ENCODE peak calls at places on chromosomes 7 and 10, in eight cellular contexts. G is AG10803; A is CD8-positive, alpha-beta T cell; U is mesenteric fat pad; Y is SW480; H is ACHN; Z is posterior cingulate gyrus; C is COR-L47. X is an unnamed sample.

GRCh38 chr7:128059143-128059975 is 28.1 kb upstream of the LRRC4 start:
- DNase-seq in G (peak), A (no peak), U (no peak), Y (no peak), H (no peak), Z (no peak), C (no peak), X (no peak)

GRCh38 chr10:101094113-101094512 is 32.3 kb downstream of the KAZALD1 start:
- DNase-seq in G (no peak), A (no peak), U (no peak), Y (no peak), H (no peak), Z (no peak), C (no peak), X (no peak)

GRCh38 chr10:118835682-118836326 is 81.0 kb upstream of the CACUL1 start:
- DNase-seq in G (no peak), A (no peak), U (peak), Y (peak), H (no peak), Z (peak), C (peak), X (no peak)

GRCh38 chr10:130065251-130065650 is 45.4 kb downstream of the C10orf143 start:
- DNase-seq in G (no peak), A (no peak), U (no peak), Y (no peak), H (no peak), Z (no peak), C (no peak), X (no peak)

GRCh38 chr10:48448796-48449195 is 142.3 kb downstream of the MAPK8 start:
- DNase-seq in G (peak), A (no peak), U (no peak), Y (no peak), H (no peak), Z (no peak), C (no peak), X (no peak)

GRCh38 chr7:4216016-4216415 is 466.1 kb upstream of the FOXK1 start:
- DNase-seq in G (no peak), A (no peak), U (no peak), Y (no peak), H (no peak), Z (no peak), C (no peak), X (no peak)

GRCh38 chr10:5589963-5590511 is 65.3 kb downstream of the CALML3 start:
- DNase-seq in G (peak), A (no peak), U (no peak), Y (peak), H (peak), Z (no peak), C (no peak), X (no peak)

GRCh38 chr7:66078067-66078466 is 2.4 kb downstream of the ASL start:
- DNase-seq in G (no peak), A (no peak), U (no peak), Y (no peak), H (no peak), Z (no peak), C (no peak), X (no peak)

GRCh38 chr7:141231018-141231792 is 157.3 kb downstream of the TMEM178B start:
- DNase-seq in G (peak), A (no peak), U (no peak), Y (peak), H (peak), Z (no peak), C (peak), X (no peak)

GRCh38 chr7:106313456-106313891 is 28.7 kb upstream of the NAMPT start:
- DNase-seq in G (peak), A (no peak), U (no peak), Y (peak), H (peak), Z (no peak), C (no peak), X (no peak)

GRCh38 chr10:124941823-124942222 is at the start of gene ZRANB1:
- DNase-seq in G (no peak), A (no peak), U (no peak), Y (no peak), H (no peak), Z (no peak), C (no peak), X (no peak)

GRCh38 chr7:136533732-136534131 is 334.7 kb upstream of the CHRM2 start:
- DNase-seq in G (no peak), A (no peak), U (no peak), Y (no peak), H (no peak), Z (no peak), C (no peak), X (no peak)

GRCh38 chr7:151378496-151379192 is 31.2 kb downstream of the WDR86 start:
- DNase-seq in G (no peak), A (no peak), U (no peak), Y (no peak), H (no peak), Z (no peak), C (no peak), X (no peak)

GRCh38 chr10:84654671-84655070 is 326.3 kb downstream of the CCSER2 start:
- DNase-seq in G (no peak), A (no peak), U (no peak), Y (peak), H (no peak), Z (no peak), C (no peak), X (no peak)

GRCh38 chr7:37251222-37251621 is 197.4 kb downstream of the ELMO1 start:
- DNase-seq in G (no peak), A (no peak), U (no peak), Y (no peak), H (no peak), Z (no peak), C (no peak), X (no peak)

GRCh38 chr7:157886711-157887110 is 549.9 kb downstream of the DNAJB6 start:
- DNase-seq in G (no peak), A (no peak), U (no peak), Y (no peak), H (no peak), Z (no peak), C (no peak), X (no peak)

GRCh38 chr7:20737840-20738448 is 48.7 kb downstream of the SP8 start:
- DNase-seq in G (no peak), A (no peak), U (no peak), Y (no peak), H (no peak), Z (no peak), C (no peak), X (no peak)

GRCh38 chr10:88702848-88703597 is 3.0 kb upstream of the LIPK start:
- DNase-seq in G (no peak), A (no peak), U (no peak), Y (peak), H (peak), Z (no peak), C (peak), X (no peak)

GRCh38 chr10:12656518-12657142 is 307.3 kb downstream of the CAMK1D start:
- DNase-seq in G (peak), A (no peak), U (no peak), Y (peak), H (peak), Z (no peak), C (no peak), X (no peak)

GRCh38 chr10:119401671-119402395 is 140.7 kb downstream of the RGS10 start:
- DNase-seq in G (peak), A (no peak), U (no peak), Y (peak), H (peak), Z (no peak), C (no peak), X (no peak)

GRCh38 chr7:93728292-93728691 is 153.8 kb upstream of the CALCR start:
- DNase-seq in G (no peak), A (no peak), U (no peak), Y (peak), H (peak), Z (no peak), C (no peak), X (no peak)

GRCh38 chr7:63043657-63044543 is 954.7 kb upstream of the ZNF722 start:
- DNase-seq in G (no peak), A (no peak), U (peak), Y (no peak), H (no peak), Z (no peak), C (no peak), X (no peak)

GRCh38 chr10:613217-613616 is 76.3 kb downstream of the DIP2C start:
- DNase-seq in G (no peak), A (no peak), U (no peak), Y (no peak), H (no peak), Z (no peak), C (peak), X (no peak)